ENCODE peak calls at places on chromosomes 11 and 22, in five cellular contexts. V, U, B, Q and O are unnamed samples. For H3K27me3, the result is how much of the 10 kb centered on the place peaks cover.

GRCh38 chr22:21626735-21627469 is 2.9 kb downstream of the YDJC start:
- DNase-seq in V (no peak), U (no peak), B (no peak), Q (no peak), O (no peak)

GRCh38 chr11:2801711-2802388 is 83.7 kb downstream of the CDKN1C start:
- DNase-seq in V (peak), U (peak), B (no peak), Q (peak), O (peak)

GRCh38 chr22:23859201-23859600 is 1.5 kb downstream of the SLC2A11 start:
- DNase-seq in V (no peak), U (no peak), B (no peak), Q (no peak), O (no peak)

GRCh38 chr11:75468534-75469340 is 35.7 kb upstream of the KLHL35 start:
- DNase-seq in V (no peak), U (no peak), B (no peak), Q (peak), O (peak)

GRCh38 chr11:128367573-128367972 is 219.8 kb downstream of the ETS1 start:
- DNase-seq in V (no peak), U (no peak), B (no peak), Q (no peak), O (no peak)

GRCh38 chr11:120830092-120830491 is 193.8 kb upstream of the TBCEL start:
- DNase-seq in V (no peak), U (no peak), B (no peak), Q (no peak), O (no peak)

GRCh38 chr22:18987765-18988164 is 51.7 kb upstream of the PRODH start:
- DNase-seq in V (no peak), U (peak), B (no peak), Q (no peak), O (peak)

GRCh38 chr11:121721961-121722360 is 269.2 kb upstream of the SORL1-AS1 start:
- DNase-seq in V (no peak), U (no peak), B (no peak), Q (no peak), O (no peak)

GRCh38 chr11:17649696-17650600 is 69.4 kb upstream of the MYOD1 start:
- DNase-seq in V (no peak), U (no peak), B (no peak), Q (no peak), O (no peak)

GRCh38 chr11:17652556-17652955 is 66.8 kb upstream of the MYOD1 start:
- DNase-seq in V (no peak), U (no peak), B (no peak), Q (no peak), O (no peak)

GRCh38 chr11:17651061-17651460 is 68.3 kb upstream of the MYOD1 start:
- DNase-seq in V (no peak), U (no peak), B (no peak), Q (no peak), O (no peak)

GRCh38 chr11:17650601-17650911 is 68.8 kb upstream of the MYOD1 start:
- DNase-seq in V (no peak), U (no peak), B (no peak), Q (no peak), O (no peak)

GRCh38 chr11:17651681-17652080 is 67.7 kb upstream of the MYOD1 start:
- DNase-seq in V (no peak), U (no peak), B (no peak), Q (no peak), O (no peak)
- H3K27me3 ChIP-seq in V (under half), U (under half), B (under half), Q (under half), O (under half)

GRCh38 chr11:34354782-34355181 is 3.0 kb downstream of the ABTB2 start:
- DNase-seq in V (no peak), U (no peak), B (no peak), Q (no peak), O (no peak)
- H3K4me3 ChIP-seq in V (no peak), U (no peak), B (no peak), Q (no peak), O (no peak)

DNA sequence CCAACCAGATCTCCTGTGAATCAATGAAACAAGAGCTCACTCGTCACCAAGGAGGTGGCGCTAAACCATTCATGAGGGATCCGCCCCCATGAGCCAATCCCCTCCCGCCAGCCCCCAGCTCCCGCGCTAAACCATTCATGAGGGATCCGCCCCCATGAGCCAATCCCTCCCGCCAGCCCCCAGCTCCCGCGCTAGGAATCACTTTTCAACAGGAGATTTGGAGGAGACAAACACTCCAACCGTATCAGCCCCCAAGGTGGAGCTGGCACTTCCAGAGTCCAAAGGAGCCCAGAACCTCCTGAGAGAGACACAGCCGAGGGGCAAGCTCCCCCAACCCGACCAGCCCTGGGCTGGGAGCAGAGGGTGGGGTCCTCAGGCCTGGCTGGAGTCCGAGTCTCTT is 40.9 kb upstream of the PRR5 start:
- DNase-seq in V (no peak), U (no peak), B (no peak), Q (no peak), O (no peak)
- H3K27ac ChIP-seq in V (no peak), U (no peak), B (no peak), Q (no peak), O (no peak)

GRCh38 chr11:130874396-130874795 is 41.9 kb downstream of the SNX19 start:
- DNase-seq in V (no peak), U (no peak), B (no peak), Q (no peak), O (no peak)
- H3K27me3 ChIP-seq in V (under half), U (under half), B (under half), Q (under half), O (under half)

DNA sequence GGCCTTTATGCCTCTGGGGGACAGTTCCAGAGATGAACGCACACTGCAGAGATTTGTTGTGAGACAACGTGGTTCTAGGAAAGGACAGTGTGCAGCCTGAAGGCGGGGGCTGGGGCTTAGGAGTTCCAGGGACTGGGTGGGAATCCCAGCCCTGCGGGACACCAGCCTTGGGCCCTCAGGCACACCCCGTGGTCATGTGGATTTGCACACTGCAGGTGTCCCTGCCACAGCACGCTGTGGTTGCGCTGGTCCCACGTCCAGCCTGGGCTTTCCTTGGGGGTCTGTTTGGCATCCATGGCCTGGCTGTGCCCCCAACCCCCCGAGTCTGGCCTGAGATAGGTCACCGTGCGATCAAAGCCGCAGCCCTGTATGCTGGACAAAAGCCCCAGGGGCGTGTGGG is 7.3 kb downstream of the SHISAL1 start:
- DNase-seq in V (no peak), U (no peak), B (no peak), Q (peak), O (no peak)
- H3K4me3 ChIP-seq in V (no peak), U (no peak), B (no peak), Q (no peak), O (no peak)